ENCODE peak calls at places on chromosomes 2 and 18, in four cellular contexts. One of them, this sample, is unnamed.

GRCh38 chr18:22378672-22379282 is 38.9 kb downstream of the CTAGE1 start:
- DNase-seq in astrocyte: no peak
- DNase-seq in B cell: no peak
- DNase-seq in GM20000: no peak
- DNase-seq in this sample: no peak

GRCh38 chr2:200786423-200786822 is 25.3 kb upstream of the BZW1 start:
- DNase-seq in astrocyte: peak
- DNase-seq in B cell: no peak
- DNase-seq in GM20000: no peak
- DNase-seq in this sample: no peak

GRCh38 chr2:8162602-8163001 is 519.3 kb upstream of the ID2 start:
- DNase-seq in astrocyte: peak
- DNase-seq in B cell: no peak
- DNase-seq in GM20000: no peak
- DNase-seq in this sample: no peak

GRCh38 chr2:176093145-176093888 is 796 bp downstream of the HOXD13 start:
- DNase-seq in astrocyte: no peak
- DNase-seq in B cell: no peak
- DNase-seq in GM20000: no peak
- DNase-seq in this sample: peak

GRCh38 chr18:49682301-49683190 is 120.7 kb downstream of the LIPG start:
- DNase-seq in astrocyte: peak
- DNase-seq in B cell: no peak
- DNase-seq in GM20000: no peak
- DNase-seq in this sample: no peak

GRCh38 chr2:62724106-62724505 is 18.6 kb downstream of the EHBP1 start:
- DNase-seq in astrocyte: no peak
- DNase-seq in B cell: no peak
- DNase-seq in GM20000: no peak
- DNase-seq in this sample: no peak

GRCh38 chr2:136116111-136116812 is 1.7 kb downstream of the CXCR4 start:
- DNase-seq in astrocyte: no peak
- DNase-seq in B cell: peak
- DNase-seq in GM20000: peak
- DNase-seq in this sample: no peak

GRCh38 chr2:213238753-213239591 is 45.3 kb upstream of the SPAG16 start:
- DNase-seq in astrocyte: peak
- DNase-seq in B cell: no peak
- DNase-seq in GM20000: no peak
- DNase-seq in this sample: no peak

GRCh38 chr2:98824256-98825042 is 93.5 kb upstream of the MGAT4A start:
- DNase-seq in astrocyte: no peak
- DNase-seq in B cell: no peak
- DNase-seq in GM20000: no peak
- DNase-seq in this sample: no peak

GRCh38 chr18:44924750-44925534 is 244.3 kb downstream of the SETBP1 start:
- DNase-seq in astrocyte: no peak
- DNase-seq in B cell: no peak
- DNase-seq in GM20000: no peak
- DNase-seq in this sample: no peak

GRCh38 chr2:234919711-234920110 is 32.1 kb upstream of the SH3BP4 start:
- DNase-seq in astrocyte: peak
- DNase-seq in B cell: no peak
- DNase-seq in GM20000: no peak
- DNase-seq in this sample: no peak

GRCh38 chr18:55264108-55264507 is 304.8 kb upstream of the CCDC68 start:
- DNase-seq in astrocyte: peak
- DNase-seq in B cell: no peak
- DNase-seq in GM20000: no peak
- DNase-seq in this sample: no peak

GRCh38 chr2:33924770-33925169 is 325.7 kb upstream of the FAM98A start:
- DNase-seq in astrocyte: no peak
- DNase-seq in B cell: no peak
- DNase-seq in GM20000: no peak
- DNase-seq in this sample: no peak

DNA sequence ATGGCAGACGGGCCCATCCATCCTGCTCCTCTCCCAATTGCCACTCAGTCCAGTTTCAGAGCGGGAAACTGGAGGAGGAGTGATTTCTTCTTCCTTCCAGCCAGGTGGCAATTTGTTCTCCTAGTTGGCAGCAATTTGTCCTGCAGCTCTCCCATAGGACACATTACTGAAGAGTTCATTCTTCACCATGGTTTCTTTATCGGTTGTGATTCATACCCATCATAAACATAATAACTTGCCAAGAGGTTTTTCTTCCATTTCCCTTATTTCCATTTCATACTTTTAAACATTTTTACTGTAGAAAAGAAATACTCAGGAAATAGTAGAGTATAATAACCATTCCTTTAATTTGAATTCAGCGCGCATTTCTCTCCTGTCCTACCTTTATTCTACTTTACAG is 377.9 kb upstream of the RAB12 start:
- DNase-seq in astrocyte: no peak
- DNase-seq in B cell: no peak
- DNase-seq in GM20000: no peak
- DNase-seq in this sample: no peak
- TF ChIP-seq CTCF in astrocyte: no peak
- TF ChIP-seq CTCF in B cell: no peak
- TF ChIP-seq CTCF in GM20000: no peak
- TF ChIP-seq CTCF in this sample: no peak

GRCh38 chr18:51197661-51198424 is at the start of gene MEX3C:
- DNase-seq in astrocyte: peak
- DNase-seq in B cell: peak
- DNase-seq in GM20000: peak
- DNase-seq in this sample: peak
- TF ChIP-seq CTCF in astrocyte: peak
- TF ChIP-seq CTCF in B cell: peak
- TF ChIP-seq CTCF in GM20000: no peak
- TF ChIP-seq CTCF in this sample: peak

DNA sequence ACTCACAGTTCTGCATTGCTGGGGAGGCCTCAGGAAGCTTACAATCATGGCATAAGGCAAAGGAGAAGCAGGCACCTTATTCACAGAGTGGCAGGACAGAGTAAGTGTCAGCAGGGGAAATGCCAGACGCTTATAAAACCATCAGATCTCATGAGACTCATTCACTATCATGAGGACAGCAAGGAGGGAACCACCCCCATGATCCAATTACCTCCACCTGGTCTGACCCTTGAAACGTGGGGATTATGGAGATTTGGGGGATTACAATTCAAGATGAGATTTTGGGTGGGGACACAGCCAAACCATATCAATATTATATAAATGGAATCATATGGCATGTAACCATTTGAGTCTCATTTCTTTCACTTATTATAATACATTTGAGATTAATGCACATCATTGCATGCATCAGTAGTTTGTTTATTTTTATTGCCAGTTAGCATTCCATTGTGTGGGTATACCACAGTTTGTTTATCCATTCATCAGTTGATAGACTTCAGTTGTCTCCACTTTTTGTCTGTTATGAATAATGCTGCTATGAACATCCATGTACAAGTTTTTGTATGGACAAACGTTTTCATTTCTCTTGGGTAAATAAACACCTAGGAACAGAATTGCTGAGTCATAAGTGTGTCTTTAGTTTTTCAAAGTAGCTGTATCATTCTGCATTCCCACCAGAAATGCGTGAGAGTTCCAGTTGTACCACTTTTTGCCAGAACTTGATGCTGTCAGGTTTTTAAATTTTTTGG is 5.8 kb upstream of the SRBD1 start:
- DNase-seq in astrocyte: peak
- DNase-seq in B cell: no peak
- DNase-seq in GM20000: no peak
- DNase-seq in this sample: no peak
- TF ChIP-seq CTCF in astrocyte: no peak
- TF ChIP-seq CTCF in B cell: no peak
- TF ChIP-seq CTCF in GM20000: no peak
- TF ChIP-seq CTCF in this sample: no peak

GRCh38 chr2:50513724-50514123 is 518.2 kb downstream of the NRXN1 start:
- DNase-seq in astrocyte: no peak
- DNase-seq in B cell: no peak
- DNase-seq in GM20000: no peak
- DNase-seq in this sample: no peak
- TF ChIP-seq CTCF in astrocyte: no peak
- TF ChIP-seq CTCF in B cell: no peak
- TF ChIP-seq CTCF in GM20000: no peak
- TF ChIP-seq CTCF in this sample: no peak

GRCh38 chr18:43465483-43465882 is 188.2 kb upstream of the SYT4 start:
- DNase-seq in astrocyte: no peak
- DNase-seq in B cell: no peak
- DNase-seq in GM20000: no peak
- DNase-seq in this sample: no peak
- TF ChIP-seq CTCF in astrocyte: no peak
- TF ChIP-seq CTCF in B cell: no peak
- TF ChIP-seq CTCF in GM20000: no peak
- TF ChIP-seq CTCF in this sample: no peak

DNA sequence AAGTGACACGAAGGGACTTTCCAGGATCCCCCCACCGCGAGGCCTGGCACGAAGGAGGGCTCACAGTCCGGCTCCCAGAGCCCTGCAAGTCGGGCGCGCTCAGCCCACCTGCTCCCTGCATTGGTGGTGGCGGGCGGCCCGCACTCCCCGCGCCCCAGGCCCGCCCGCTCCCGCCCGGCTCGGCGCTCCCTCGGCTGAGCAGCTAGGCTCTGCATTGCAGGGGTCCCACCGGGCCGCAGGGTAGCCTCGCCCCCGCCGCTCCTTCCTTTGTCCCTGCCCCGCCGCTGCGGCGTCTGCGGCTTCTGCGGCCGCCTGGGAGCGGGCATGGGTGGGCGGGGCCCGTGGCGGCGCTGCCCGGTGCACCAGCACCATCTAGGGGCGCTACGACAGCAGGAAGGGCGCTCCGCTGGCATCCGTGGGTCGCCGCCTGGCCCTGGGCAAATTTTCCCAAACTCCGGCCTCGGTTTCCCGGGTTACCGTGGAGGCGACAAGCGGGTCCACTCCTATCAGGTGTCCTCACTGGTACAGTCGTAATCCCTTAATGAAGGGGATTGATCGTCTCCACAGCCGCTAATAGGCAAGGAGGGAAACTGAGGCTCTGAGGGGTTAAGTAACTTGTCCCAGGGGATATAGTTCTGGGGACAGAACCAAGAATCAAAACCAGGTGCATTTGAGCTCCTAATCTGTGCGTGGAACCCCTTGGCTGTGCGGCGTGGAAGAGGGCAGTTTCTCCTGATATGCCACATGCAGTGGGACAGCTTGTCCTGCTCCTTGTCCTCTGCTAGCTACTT is 157.4 kb downstream of the CYRIA start:
- DNase-seq in astrocyte: no peak
- DNase-seq in B cell: peak
- DNase-seq in GM20000: no peak
- DNase-seq in this sample: no peak
- TF ChIP-seq CTCF in astrocyte: peak
- TF ChIP-seq CTCF in B cell: no peak
- TF ChIP-seq CTCF in GM20000: no peak
- TF ChIP-seq CTCF in this sample: peak

DNA sequence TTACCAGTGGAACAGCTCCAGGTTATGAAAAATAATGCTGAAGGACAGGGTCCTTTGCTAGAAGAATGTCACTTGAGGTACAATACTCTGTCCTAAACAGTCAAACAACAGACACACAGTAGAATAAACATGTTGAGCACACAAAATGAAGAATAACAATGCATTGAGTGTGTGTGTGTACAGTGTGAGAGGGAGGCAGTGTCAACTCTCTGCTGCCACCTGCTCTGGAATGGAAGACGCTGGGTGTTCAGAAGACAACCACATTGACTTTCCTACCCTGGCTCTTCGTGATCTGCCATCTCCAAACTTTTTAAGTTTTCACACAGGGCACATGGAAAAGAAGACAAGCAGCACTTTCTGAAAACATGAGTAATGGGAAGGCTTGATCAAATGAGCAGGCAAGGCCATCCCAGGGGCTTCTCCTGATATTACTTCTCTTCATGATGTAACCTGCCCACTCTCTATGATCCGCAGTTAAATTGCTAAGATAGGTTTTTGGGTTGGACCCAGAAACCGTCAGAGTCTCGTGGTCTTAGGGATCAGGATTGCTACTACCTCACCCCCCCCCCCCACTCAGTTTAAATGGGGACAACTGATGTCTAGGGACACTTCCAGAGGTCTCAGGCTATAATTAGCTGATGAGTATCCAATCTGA is 533.2 kb upstream of the TNP1 start:
- DNase-seq in astrocyte: no peak
- DNase-seq in B cell: no peak
- DNase-seq in GM20000: no peak
- DNase-seq in this sample: no peak
- TF ChIP-seq CTCF in astrocyte: no peak
- TF ChIP-seq CTCF in B cell: no peak
- TF ChIP-seq CTCF in GM20000: no peak
- TF ChIP-seq CTCF in this sample: no peak

DNA sequence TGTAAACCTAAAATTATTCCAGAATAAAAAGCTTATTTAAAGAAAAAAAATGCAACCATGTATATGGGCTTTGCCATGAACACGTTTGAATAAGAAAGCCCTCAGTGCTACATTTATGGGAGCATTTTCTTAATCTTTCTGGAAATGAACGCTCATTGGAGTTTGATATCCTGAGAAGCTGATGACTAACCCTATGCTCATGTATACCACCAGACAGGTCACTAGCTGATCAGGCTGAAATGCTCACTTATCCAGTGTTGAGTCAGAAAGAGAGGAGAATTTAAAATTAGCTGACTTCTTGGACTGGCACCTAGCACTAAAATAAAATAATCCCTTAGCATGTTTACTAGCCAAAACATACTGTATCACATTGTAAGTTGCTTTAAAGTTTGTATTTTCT is 254.9 kb upstream of the SIX3 start:
- DNase-seq in astrocyte: peak
- DNase-seq in B cell: no peak
- DNase-seq in GM20000: no peak
- DNase-seq in this sample: no peak
- TF ChIP-seq CTCF in astrocyte: no peak
- TF ChIP-seq CTCF in B cell: no peak
- TF ChIP-seq CTCF in GM20000: no peak
- TF ChIP-seq CTCF in this sample: no peak